ENCODE peak calls at places on chromosomes 11 and 22, in nine cellular contexts. O is lower lobe of right lung, E is stomach, Y is cardiac muscle cell, K is fibroblast of mammary gland, X is A673, R is lower leg skin, A is ascending aorta, Z is brain microvascular endothelial cell. G is an unnamed sample.

GRCh38 chr11:2926611-2927492 is 2.4 kb downstream of the PHLDA2 start:
- DNase-seq in K (no peak), O (peak; percentile 37), X (no peak), Z (no peak), Y (no peak), R (no peak), A (no peak), E (no peak), G (no peak)

GRCh38 chr11:10418259-10418949 is 36.7 kb upstream of the AMPD3 start:
- DNase-seq in Y (peak; percentile 45), R (no peak), O (no peak), E (no peak), K (peak; percentile 59), A (no peak), Z (no peak), X (no peak), G (peak; percentile 55)

GRCh38 chr11:21514298-21514697 is 678.6 kb upstream of the ANO5 start:
- DNase-seq in Y (no peak), X (peak; percentile 17), R (no peak), O (no peak), Z (no peak), A (no peak), K (no peak), E (no peak), G (no peak)

GRCh38 chr22:41822289-41823057 is 10.4 kb upstream of the SREBF2 start:
- DNase-seq in O (no peak), X (peak; percentile 64), K (peak; percentile 85), Z (peak; percentile 61), R (no peak), A (no peak), E (no peak), Y (peak; percentile 63), G (peak; percentile 81)

GRCh38 chr11:1140642-1141490 is 16.9 kb upstream of the MUC5AC start:
- DNase-seq in X (no peak), A (no peak), R (no peak), O (no peak), Y (no peak), K (no peak), Z (no peak), E (no peak), G (no peak)

GRCh38 chr11:120221115-120221752 is 10.4 kb downstream of the OAF start:
- DNase-seq in Z (no peak), R (no peak), K (no peak), X (no peak), O (no peak), E (peak; percentile 75), A (no peak), Y (no peak), G (no peak)

GRCh38 chr11:119361961-119362725 is 15.6 kb upstream of the MFRP start:
- DNase-seq in X (no peak), K (no peak), E (no peak), R (no peak), Z (no peak), Y (no peak), O (no peak), A (peak; percentile 48), G (no peak)

GRCh38 chr11:88175004-88175706 is at the start of gene RAB38:
- DNase-seq in E (peak; percentile 64), Z (peak; percentile 11), R (peak; percentile 26), A (no peak), X (peak; percentile 42), Y (peak; percentile 35), K (no peak), O (peak; percentile 78), G (no peak)

GRCh38 chr11:59953463-59954218 is 10.2 kb upstream of the OOSP4A start:
- DNase-seq in Y (no peak), A (no peak), E (no peak), O (no peak), Z (no peak), K (no peak), X (no peak), R (no peak), G (no peak)

GRCh38 chr22:37150701-37151100 is 985 bp upstream of the IL2RB start:
- DNase-seq in K (no peak), X (no peak), E (no peak), A (no peak), Y (no peak), Z (no peak), R (no peak), O (no peak), G (no peak)

GRCh38 chr22:37148031-37148651 is 1.6 kb downstream of the IL2RB start:
- DNase-seq in Y (no peak), K (no peak), X (no peak), A (no peak), E (no peak), O (no peak), Z (no peak), R (no peak), G (no peak)

GRCh38 chr22:37146507-37147180 is 3.1 kb downstream of the IL2RB start:
- DNase-seq in K (no peak), E (no peak), Z (no peak), A (no peak), O (no peak), R (no peak), X (no peak), Y (no peak), G (no peak)

GRCh38 chr22:37147186-37147990 is 2.3 kb downstream of the IL2RB start:
- DNase-seq in Z (no peak), K (no peak), E (no peak), R (no peak), X (no peak), A (no peak), Y (no peak), O (no peak), G (no peak)

DNA sequence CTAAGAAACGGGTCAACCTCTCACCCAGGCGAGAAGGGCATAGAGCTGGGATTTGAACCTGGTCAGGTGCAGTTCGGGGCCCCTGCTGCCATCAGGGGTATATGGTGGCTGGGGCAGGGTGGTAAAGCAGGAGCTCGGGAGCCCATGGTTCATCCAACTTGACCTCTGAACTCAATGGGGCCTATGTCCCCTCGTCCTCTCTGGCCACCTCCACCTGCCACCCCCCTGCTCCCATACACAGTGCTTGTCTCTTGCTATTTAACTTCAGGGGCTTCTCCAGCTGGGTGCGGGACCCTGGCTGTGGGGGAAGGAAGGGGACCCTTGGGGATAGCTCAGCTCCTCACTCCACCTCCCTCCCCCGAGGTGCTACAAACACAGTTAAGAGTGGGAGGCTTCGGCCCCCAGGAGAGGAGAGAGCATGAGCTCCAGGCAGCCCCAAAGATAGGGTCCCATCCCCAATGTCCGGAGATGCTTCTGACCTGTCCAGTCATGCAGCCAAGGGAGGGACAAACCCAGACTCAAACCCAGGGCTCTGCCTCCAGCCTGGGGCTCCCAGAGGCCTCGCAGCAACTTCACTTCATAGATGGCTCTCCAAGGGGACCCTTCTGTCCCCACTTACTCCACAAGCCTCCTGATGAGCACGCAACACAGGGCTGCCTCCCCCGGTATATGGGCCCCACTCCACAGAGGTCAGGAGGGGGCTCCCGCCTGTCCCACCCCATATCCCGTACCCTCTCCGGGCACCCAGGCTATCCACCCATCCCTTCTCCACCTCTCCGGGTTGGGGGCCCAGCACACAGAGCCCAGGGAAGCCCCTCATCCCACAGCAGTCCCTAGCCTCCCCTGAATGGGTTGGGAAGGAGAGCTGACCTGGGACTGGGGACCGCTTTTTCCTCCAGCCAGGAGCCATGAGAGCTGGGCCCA is 712 bp downstream of the IL2RB start:
- DNase-seq in A (no peak), Y (no peak), O (no peak), X (no peak), E (no peak), K (no peak), R (no peak), Z (no peak), G (no peak)
- H3K4me3 ChIP-seq in A (no peak overlapping the region), Y (no peak overlapping the region), O (peak overlapping the region; percentile 34), X (no peak overlapping the region), E (peak overlapping the region; percentile 30), K (no peak overlapping the region), R (no peak overlapping the region), Z (no peak overlapping the region), G (no peak overlapping the region)

GRCh38 chr11:11958403-11958802 is 50.0 kb downstream of the DKK3 start:
- DNase-seq in A (no peak), O (no peak), Y (no peak), E (no peak), K (no peak), X (no peak), R (no peak), Z (no peak), G (no peak)

GRCh38 chr11:11961399-11962028 is 46.9 kb downstream of the DKK3 start:
- DNase-seq in Z (no peak), K (no peak), O (no peak), X (no peak), Y (no peak), R (no peak), E (no peak), A (no peak), G (no peak)

GRCh38 chr11:11960687-11961086 is 47.7 kb downstream of the DKK3 start:
- DNase-seq in Z (no peak), R (no peak), O (no peak), X (no peak), E (no peak), K (no peak), Y (no peak), A (no peak), G (peak; percentile 29)

GRCh38 chr11:11956006-11956405 is 52.4 kb downstream of the DKK3 start:
- DNase-seq in E (no peak), O (no peak), Y (no peak), X (no peak), R (no peak), A (no peak), K (no peak), Z (no peak), G (no peak)

DNA sequence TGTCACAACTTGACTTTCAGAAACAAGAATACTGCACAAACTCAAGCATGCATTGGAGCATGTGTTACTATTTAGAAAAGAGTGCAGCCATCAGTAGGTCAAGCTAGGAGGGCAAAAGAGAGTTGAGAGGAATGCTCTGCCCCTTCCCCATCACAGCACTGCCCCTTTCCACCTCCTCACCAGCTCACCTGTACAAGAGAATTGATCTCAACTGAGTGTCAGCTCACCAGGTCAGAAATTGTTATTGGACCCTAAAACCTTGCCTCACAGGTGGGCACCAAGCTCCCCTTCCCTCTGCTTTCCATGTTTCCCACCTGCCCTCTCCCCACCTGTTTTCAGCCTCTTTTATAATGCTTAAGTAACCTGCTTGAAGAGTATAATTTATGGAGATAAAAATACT is 48.8 kb downstream of the DKK3 start:
- DNase-seq in E (no peak), X (no peak), R (no peak), A (no peak), Z (no peak), K (no peak), Y (no peak), O (no peak), G (no peak)
- H3K4me3 ChIP-seq in E (no peak overlapping the region), X (no peak overlapping the region), R (no peak overlapping the region), A (no peak overlapping the region), Z (no peak overlapping the region), K (no peak overlapping the region), Y (no peak overlapping the region), O (no peak overlapping the region), G (no peak overlapping the region)

GRCh38 chr11:68761801-68762200 is 10.5 kb upstream of the TESMIN start:
- DNase-seq in O (no peak), E (no peak), A (no peak), K (no peak), X (no peak), R (no peak), Y (no peak), Z (no peak), G (no peak)
- H3K4me3 ChIP-seq in O (no peak overlapping the region), E (no peak overlapping the region), A (no peak overlapping the region), K (no peak overlapping the region), X (no peak overlapping the region), R (no peak overlapping the region), Y (no peak overlapping the region), Z (no peak overlapping the region), G (no peak overlapping the region)

GRCh38 chr11:18865261-18865660 is 73.7 kb upstream of the PTPN5 start:
- DNase-seq in E (no peak), K (no peak), Z (no peak), A (no peak), O (no peak), R (no peak), X (no peak), Y (no peak), G (no peak)
- H3K4me3 ChIP-seq in E (no peak overlapping the region), K (no peak overlapping the region), Z (no peak overlapping the region), A (no peak overlapping the region), O (no peak overlapping the region), R (no peak overlapping the region), X (no peak overlapping the region), Y (no peak overlapping the region), G (no peak overlapping the region)

G was measured in cardiac fibroblast.